ENCODE peak calls at places on chromosomes 12 and 14, in six cellular contexts. I, N, F, Q, K and V are unnamed samples.

GRCh38 chr12:12655061-12655460 is 40.9 kb downstream of the GPR19 start:
- DNase-seq in I (no peak), N (no peak), F (no peak), Q (no peak), K (no peak), V (no peak)

GRCh38 chr12:13182881-13183280 is 13.6 kb upstream of the EMP1 start:
- DNase-seq in I (no peak), N (peak), F (no peak), Q (no peak), K (no peak), V (no peak)

GRCh38 chr12:67650127-67650495 is 1.6 kb downstream of the DYRK2 start:
- DNase-seq in I (no peak), N (no peak), F (no peak), Q (no peak), K (peak), V (no peak)

GRCh38 chr14:73662439-73663056 is 17.8 kb downstream of the DNAL1 start:
- DNase-seq in I (no peak), N (peak), F (no peak), Q (no peak), K (peak), V (no peak)

GRCh38 chr12:91805031-91805430 is 340.6 kb downstream of the BTG1 start:
- DNase-seq in I (no peak), N (no peak), F (no peak), Q (no peak), K (no peak), V (no peak)

GRCh38 chr12:109461049-109461845 is 15.9 kb downstream of the KCTD10 start:
- DNase-seq in I (no peak), N (no peak), F (peak), Q (no peak), K (peak), V (no peak)

GRCh38 chr12:62260733-62261683 is 804 bp downstream of the USP15 start:
- DNase-seq in I (peak), N (no peak), F (peak), Q (peak), K (peak), V (peak)

GRCh38 chr14:64821651-64822050 is 58.1 kb downstream of the SPTB start:
- DNase-seq in I (no peak), N (no peak), F (no peak), Q (no peak), K (no peak), V (no peak)

GRCh38 chr12:50394469-50395029 is 1.9 kb downstream of the FAM186A start:
- DNase-seq in I (no peak), N (no peak), F (no peak), Q (no peak), K (peak), V (no peak)

GRCh38 chr12:92848740-92849139 is 80.4 kb downstream of the EEA1 start:
- DNase-seq in I (no peak), N (no peak), F (no peak), Q (no peak), K (no peak), V (no peak)

GRCh38 chr12:5200276-5201087 is 156.8 kb downstream of the KCNA5 start:
- DNase-seq in I (no peak), N (peak), F (peak), Q (no peak), K (peak), V (peak)

GRCh38 chr14:62673014-62673727 is 372.1 kb downstream of the KCNH5 start:
- DNase-seq in I (no peak), N (no peak), F (no peak), Q (no peak), K (no peak), V (no peak)

GRCh38 chr14:63091394-63091996 is 46.2 kb upstream of the KCNH5 start:
- DNase-seq in I (no peak), N (no peak), F (no peak), Q (no peak), K (no peak), V (no peak)

GRCh38 chr14:78697341-78697740 is 527.2 kb downstream of the NRXN3 start:
- DNase-seq in I (no peak), N (no peak), F (no peak), Q (no peak), K (peak), V (no peak)

GRCh38 chr14:87241018-87241779 is 751.8 kb downstream of the GALC start:
- DNase-seq in I (no peak), N (no peak), F (no peak), Q (no peak), K (peak), V (no peak)

GRCh38 chr12:124865728-124866127 is 2.1 kb upstream of the SCARB1 start:
- DNase-seq in I (no peak), N (no peak), F (no peak), Q (no peak), K (no peak), V (no peak)

GRCh38 chr12:108633534-108634224 is at the start of gene SELPLG:
- DNase-seq in I (peak), N (peak), F (peak), Q (peak), K (no peak), V (peak)

GRCh38 chr12:28583771-28584261 is 393.6 kb downstream of the CCDC91 start:
- DNase-seq in I (no peak), N (no peak), F (no peak), Q (no peak), K (peak), V (no peak)

GRCh38 chr14:106694638-106695393 is 1168.4 kb downstream of the TMEM121 start:
- DNase-seq in I (peak), N (no peak), F (peak), Q (peak), K (no peak), V (peak)

GRCh38 chr14:44463386-44464004 is 43.6 kb downstream of the FSCB start:
- DNase-seq in I (no peak), N (no peak), F (no peak), Q (no peak), K (no peak), V (no peak)

GRCh38 chr12:113639474-113639873 is 167.8 kb upstream of the LHX5 start:
- DNase-seq in I (no peak), N (no peak), F (no peak), Q (no peak), K (no peak), V (no peak)

GRCh38 chr12:130555628-130556485 is 160.2 kb downstream of the RIMBP2 start:
- DNase-seq in I (no peak), N (no peak), F (no peak), Q (no peak), K (no peak), V (no peak)

GRCh38 chr12:114821571-114821970 is 137.6 kb upstream of the TBX3 start:
- DNase-seq in I (no peak), N (no peak), F (no peak), Q (no peak), K (no peak), V (no peak)

GRCh38 chr14:37272569-37272968 is 74.8 kb downstream of the MIPOL1 start:
- DNase-seq in I (no peak), N (no peak), F (no peak), Q (no peak), K (no peak), V (no peak)

GRCh38 chr14:29822430-29822709 is 105.3 kb downstream of the PRKD1 start:
- DNase-seq in I (no peak), N (no peak), F (no peak), Q (no peak), K (peak), V (no peak)

GRCh38 chr14:88005978-88006851 is 1.3 kb downstream of the GPR65 start:
- DNase-seq in I (peak), N (no peak), F (peak), Q (peak), K (no peak), V (no peak)

GRCh38 chr14:29868000-29868399 is 59.6 kb downstream of the PRKD1 start:
- DNase-seq in I (no peak), N (no peak), F (no peak), Q (no peak), K (peak), V (no peak)

GRCh38 chr14:99517643-99518381 is 36.6 kb downstream of the CCNK start:
- DNase-seq in I (no peak), N (peak), F (peak), Q (no peak), K (no peak), V (no peak)
- H3K27ac ChIP-seq in I (no peak), N (no peak), F (no peak), Q (no peak), K (no peak), V (no peak)

DNA sequence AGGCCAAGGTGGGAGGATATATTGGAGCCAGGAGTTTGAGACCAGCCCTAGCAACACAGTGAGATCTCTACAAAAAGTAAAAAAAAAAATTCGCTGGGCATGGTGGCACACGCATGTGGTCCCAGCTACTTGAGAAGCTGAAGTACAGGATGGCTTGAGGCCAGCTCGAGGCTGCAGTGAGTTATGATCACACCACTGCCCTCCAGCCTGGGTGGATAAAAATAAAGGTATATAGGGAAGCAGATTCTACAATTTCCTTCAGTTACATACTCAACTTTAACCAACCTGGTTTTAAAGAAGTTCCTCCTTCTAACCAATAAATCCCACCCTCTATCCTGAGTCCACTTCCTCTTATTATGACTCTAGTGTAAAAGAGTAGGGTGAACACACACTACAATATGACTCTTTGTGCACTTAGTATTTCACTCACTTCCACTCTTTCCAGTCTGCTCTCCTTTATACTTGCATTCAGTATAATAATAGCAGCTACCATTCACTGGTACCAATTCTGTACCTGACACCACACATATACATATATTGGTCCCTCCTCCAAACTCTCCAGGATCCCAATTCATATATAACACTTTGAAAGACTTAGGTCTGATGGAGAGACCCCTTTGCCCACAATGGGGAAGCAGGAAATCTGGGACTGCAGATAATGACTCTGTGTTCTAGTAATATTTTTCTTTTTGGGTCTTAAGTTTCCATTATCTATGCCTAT is 2.3 kb downstream of the ARF3 start:
- DNase-seq in I (no peak), N (no peak), F (no peak), Q (no peak), K (no peak), V (no peak)
- H3K27ac ChIP-seq in I (no peak), N (no peak), F (no peak), Q (no peak), K (no peak), V (no peak)

DNA sequence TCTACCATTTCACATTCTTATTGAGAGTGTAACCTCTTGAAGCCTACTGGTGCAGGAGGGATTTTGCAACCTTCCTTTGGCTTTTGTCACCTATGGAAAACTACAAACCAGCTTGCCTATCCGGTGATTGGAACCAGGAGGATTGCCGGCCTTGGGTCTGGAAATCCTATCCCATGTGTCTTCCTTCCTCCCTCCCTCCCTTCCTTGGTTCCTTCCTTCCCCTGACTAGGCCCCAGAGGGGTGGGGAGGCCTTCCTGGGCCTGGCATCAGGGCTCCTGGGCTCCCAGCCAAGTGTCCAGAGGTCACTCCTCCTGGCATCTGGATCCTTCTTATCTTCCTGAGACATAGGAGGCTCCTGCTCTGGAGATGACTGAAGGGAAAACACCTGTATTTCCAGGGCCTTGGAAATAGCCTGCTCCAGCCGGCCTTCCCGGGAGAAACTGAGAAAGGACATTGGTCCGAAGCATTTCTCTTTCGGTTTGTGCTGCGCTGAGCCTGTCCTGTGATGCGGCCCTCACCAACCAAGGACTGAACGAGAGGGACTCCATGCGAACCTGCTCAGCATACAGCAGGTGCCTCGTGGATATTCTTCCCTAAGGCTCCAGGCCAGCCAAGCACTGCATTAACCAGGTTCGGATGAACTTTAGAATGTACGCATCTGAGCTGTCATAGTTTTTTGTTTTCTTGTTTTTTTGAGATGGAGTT is 43.4 kb downstream of the PSMA6 start:
- DNase-seq in I (no peak), N (no peak), F (no peak), Q (no peak), K (peak), V (peak)
- H3K27ac ChIP-seq in I (no peak), N (no peak), F (peak), Q (no peak), K (no peak), V (peak)

GRCh38 chr14:81579115-81579514 is 45.5 kb upstream of the SEL1L start:
- DNase-seq in I (no peak), N (no peak), F (no peak), Q (no peak), K (no peak), V (no peak)

GRCh38 chr14:81589381-81590065 is 55.9 kb upstream of the SEL1L start:
- DNase-seq in I (no peak), N (no peak), F (no peak), Q (no peak), K (no peak), V (no peak)

GRCh38 chr14:81582420-81582819 is 48.8 kb upstream of the SEL1L start:
- DNase-seq in I (no peak), N (no peak), F (no peak), Q (no peak), K (no peak), V (no peak)

GRCh38 chr14:81584495-81584894 is 50.8 kb upstream of the SEL1L start:
- DNase-seq in I (no peak), N (no peak), F (no peak), Q (no peak), K (no peak), V (no peak)
- H3K27ac ChIP-seq in I (no peak), N (no peak), F (no peak), Q (no peak), K (no peak), V (no peak)

GRCh38 chr12:57273516-57273915 is 22.5 kb upstream of the STAC3 start:
- DNase-seq in I (no peak), N (no peak), F (no peak), Q (no peak), K (no peak), V (no peak)
- H3K27ac ChIP-seq in I (no peak), N (no peak), F (no peak), Q (no peak), K (no peak), V (no peak)

GRCh38 chr14:75714993-75715392 is 53.9 kb downstream of the TTLL5 start:
- DNase-seq in I (no peak), N (no peak), F (no peak), Q (no peak), K (no peak), V (no peak)
- H3K27ac ChIP-seq in I (no peak), N (no peak), F (no peak), Q (no peak), K (no peak), V (no peak)

DNA sequence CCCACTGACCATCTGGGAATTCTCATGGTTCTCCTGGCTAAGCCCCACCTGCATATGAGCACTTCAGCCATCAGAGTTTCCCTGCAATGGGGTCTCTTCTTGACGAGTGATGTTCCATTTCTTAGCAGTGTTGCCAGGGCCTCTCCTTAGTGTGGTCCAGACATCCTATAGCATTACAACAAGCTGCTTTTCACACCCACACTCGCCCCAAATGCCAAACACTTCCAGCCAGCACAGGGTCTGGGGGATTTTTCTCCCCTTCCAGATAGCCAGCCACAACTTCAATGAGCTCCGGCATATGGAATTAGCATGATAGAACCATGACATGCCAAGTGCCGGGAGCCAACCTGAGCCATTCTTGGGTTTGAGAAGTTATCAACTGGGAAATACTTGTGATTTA is 267.4 kb downstream of the ZFP36L1 start:
- DNase-seq in I (no peak), N (no peak), F (no peak), Q (no peak), K (no peak), V (no peak)
- H3K27ac ChIP-seq in I (no peak), N (no peak), F (peak), Q (no peak), K (no peak), V (no peak)

GRCh38 chr12:10717410-10717809 is 5.7 kb downstream of the YBX3 start:
- DNase-seq in I (no peak), N (no peak), F (no peak), Q (no peak), K (peak), V (no peak)

GRCh38 chr12:10715491-10715890 is 7.6 kb downstream of the YBX3 start:
- DNase-seq in I (no peak), N (no peak), F (no peak), Q (no peak), K (no peak), V (no peak)

GRCh38 chr12:10718279-10718821 is 4.8 kb downstream of the YBX3 start:
- DNase-seq in I (no peak), N (no peak), F (no peak), Q (no peak), K (peak), V (no peak)

GRCh38 chr12:10716704-10717315 is 6.3 kb downstream of the YBX3 start:
- DNase-seq in I (no peak), N (peak), F (peak), Q (no peak), K (peak), V (peak)

GRCh38 chr12:10716277-10716676 is 6.8 kb downstream of the YBX3 start:
- DNase-seq in I (no peak), N (no peak), F (no peak), Q (no peak), K (no peak), V (no peak)
- H3K27ac ChIP-seq in I (no peak), N (no peak), F (peak), Q (no peak), K (peak), V (no peak)